ENCODE peak calls at places on chromosomes 12 and 14, in six cellular contexts. Q, U, Y, K, I and E are unnamed samples.

GRCh38 chr12:56229082-56229481 is 769 bp upstream of the SLC39A5 start:
- DNase-seq in Y (no peak), K (no peak), U (no peak), Q (no peak), I (no peak), E (no peak)

GRCh38 chr12:55932546-55932919 is 1.6 kb downstream of the DGKA start:
- DNase-seq in I (peak), K (peak), Y (no peak), Q (no peak), U (peak), E (no peak)

GRCh38 chr12:68176252-68176651 is 16.7 kb upstream of the IFNG start:
- DNase-seq in Q (no peak), U (peak), Y (no peak), K (no peak), I (no peak), E (no peak)

GRCh38 chr12:124073636-124074035 is 100.6 kb downstream of the ZNF664 start:
- DNase-seq in U (peak), Y (no peak), K (no peak), Q (no peak), I (no peak), E (no peak)

GRCh38 chr12:10182662-10183061 is 3.8 kb downstream of the TMEM52B start:
- DNase-seq in K (no peak), Q (no peak), U (peak), Y (no peak), I (no peak), E (peak)

GRCh38 chr14:85527006-85527405 is 2.9 kb upstream of the FLRT2 start:
- DNase-seq in U (peak), Y (no peak), Q (no peak), I (no peak), K (no peak), E (no peak)

GRCh38 chr14:76348898-76349297 is 27.0 kb upstream of the ESRRB start:
- DNase-seq in K (no peak), I (no peak), Q (peak), U (peak), Y (no peak), E (peak)

GRCh38 chr14:102833341-102833740 is 56.1 kb downstream of the TRAF3 start:
- DNase-seq in Q (no peak), U (no peak), Y (no peak), K (no peak), I (no peak), E (no peak)

GRCh38 chr12:110582286-110583136 is 607 bp downstream of the PPTC7 start:
- DNase-seq in I (peak), Q (peak), K (peak), U (peak), Y (no peak), E (peak)

GRCh38 chr14:100104523-100105300 is 39.5 kb downstream of the EVL start:
- DNase-seq in K (no peak), U (peak), I (no peak), Y (no peak), Q (no peak), E (no peak)

GRCh38 chr12:53051058-53051880 is 1.4 kb downstream of the TNS2 start:
- DNase-seq in Y (no peak), U (peak), K (no peak), Q (no peak), I (no peak), E (no peak)

GRCh38 chr12:86118161-86118560 is 138.0 kb downstream of the MGAT4C start:
- DNase-seq in U (no peak), Q (no peak), K (no peak), Y (no peak), I (no peak), E (no peak)

GRCh38 chr12:53744130-53744441 is 7.7 kb downstream of the CISTR start:
- DNase-seq in Q (no peak), U (no peak), I (no peak), K (no peak), Y (no peak), E (no peak)

GRCh38 chr14:95635051-95635450 is 51.2 kb upstream of the TCL1B start:
- DNase-seq in K (no peak), Q (no peak), U (no peak), I (no peak), Y (no peak), E (no peak)

GRCh38 chr14:39265741-39266588 is 32.2 kb downstream of the MIA2 start:
- DNase-seq in K (no peak), I (no peak), Q (no peak), Y (no peak), U (peak), E (no peak)

GRCh38 chr12:79001404-79001803 is 136.8 kb downstream of the SYT1 start:
- DNase-seq in Y (no peak), K (no peak), I (no peak), U (no peak), Q (no peak), E (no peak)

GRCh38 chr12:114767906-114768697 is 84.1 kb upstream of the TBX3 start:
- DNase-seq in U (no peak), I (no peak), Q (no peak), Y (no peak), K (no peak), E (no peak)

GRCh38 chr14:21136024-21136423 is 19.8 kb downstream of the OR5AU1 start:
- DNase-seq in Q (no peak), Y (no peak), I (no peak), U (peak), K (no peak), E (peak)

GRCh38 chr12:111274820-111275219 is 94.1 kb downstream of the PHETA1 start:
- DNase-seq in U (no peak), I (no peak), K (no peak), Q (no peak), Y (no peak), E (peak)

GRCh38 chr14:93936245-93936644 is 9.1 kb downstream of the FAM181A start:
- DNase-seq in Y (no peak), U (no peak), K (no peak), Q (peak), I (no peak), E (peak)

GRCh38 chr14:93937519-93937918 is 10.4 kb downstream of the FAM181A start:
- DNase-seq in Q (no peak), Y (peak), I (no peak), K (no peak), U (no peak), E (peak)

GRCh38 chr14:93936926-93937325 is 9.8 kb downstream of the FAM181A start:
- DNase-seq in Y (no peak), I (no peak), K (no peak), Q (no peak), U (no peak), E (no peak)

GRCh38 chr14:93932642-93933041 is 5.5 kb downstream of the FAM181A start:
- DNase-seq in U (no peak), Y (no peak), K (no peak), I (no peak), Q (no peak), E (no peak)

GRCh38 chr14:93935213-93935612 is 8.1 kb downstream of the FAM181A start:
- DNase-seq in Q (no peak), K (no peak), U (no peak), I (no peak), Y (no peak), E (no peak)
- H3K27ac ChIP-seq in Q (no peak), K (no peak), U (no peak), I (no peak), Y (no peak), E (no peak)

GRCh38 chr12:127964717-127965116 is 302.3 kb upstream of the TMEM132C start:
- DNase-seq in U (peak), K (no peak), Q (no peak), I (no peak), Y (no peak), E (no peak)
- TF ChIP-seq CTCF in U (no peak), K (no peak), Q (peak), I (no peak), Y (no peak), E (no peak)

GRCh38 chr12:14696265-14696741 is at the start of gene GUCY2C:
- DNase-seq in Q (no peak), I (no peak), K (no peak), Y (no peak), U (no peak), E (no peak)

GRCh38 chr12:14699923-14700322 is 3.5 kb upstream of the GUCY2C start:
- DNase-seq in K (no peak), Y (no peak), I (no peak), Q (no peak), U (no peak), E (no peak)

GRCh38 chr12:14698555-14698954 is 2.2 kb upstream of the GUCY2C start:
- DNase-seq in U (no peak), Y (no peak), I (no peak), Q (no peak), K (no peak), E (no peak)

GRCh38 chr12:14700935-14701334 is 4.5 kb upstream of the GUCY2C start:
- DNase-seq in Y (no peak), Q (no peak), K (no peak), U (no peak), I (no peak), E (no peak)

GRCh38 chr12:14701808-14702568 is 5.6 kb upstream of the GUCY2C start:
- DNase-seq in U (no peak), Q (no peak), K (no peak), Y (no peak), I (no peak), E (no peak)
- H3K27ac ChIP-seq in U (no peak), Q (no peak), K (no peak), Y (no peak), I (no peak), E (no peak)

DNA sequence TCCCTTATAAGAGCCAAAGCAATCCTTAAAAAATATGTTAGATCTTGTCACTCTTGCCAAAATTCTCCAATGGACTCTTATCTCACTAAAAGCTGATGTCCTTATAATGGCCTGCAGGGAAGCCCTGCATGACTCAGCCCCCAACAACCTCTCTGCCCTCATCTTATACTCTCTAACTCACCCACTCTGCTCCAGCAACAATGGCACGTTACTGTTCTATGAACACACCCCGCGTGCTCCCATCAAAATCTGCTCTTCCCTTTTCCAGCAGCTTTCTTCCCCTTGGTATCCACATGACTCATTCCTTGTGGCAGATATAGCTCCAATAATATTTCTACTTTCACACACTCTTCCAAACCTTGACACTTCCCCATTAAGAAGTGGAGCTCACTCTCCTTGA is 108.1 kb downstream of the DENND5B start:
- DNase-seq in Y (no peak), Q (no peak), I (no peak), U (peak), K (no peak), E (peak)
- TF ChIP-seq CTCF in Y (no peak), Q (no peak), I (no peak), U (no peak), K (no peak), E (no peak)

GRCh38 chr14:51333901-51334432 is 93.9 kb downstream of the TMX1 start:
- DNase-seq in Q (no peak), Y (peak), U (peak), I (no peak), K (no peak), E (peak)

GRCh38 chr14:51335521-51335920 is 95.5 kb downstream of the TMX1 start:
- DNase-seq in Y (no peak), K (no peak), I (no peak), U (peak), Q (no peak), E (no peak)

GRCh38 chr14:51337520-51337919 is 97.5 kb downstream of the TMX1 start:
- DNase-seq in U (no peak), Q (no peak), K (no peak), Y (peak), I (no peak), E (peak)

GRCh38 chr14:51333299-51333698 is 93.3 kb downstream of the TMX1 start:
- DNase-seq in Q (no peak), K (no peak), Y (no peak), U (no peak), I (no peak), E (no peak)

DNA sequence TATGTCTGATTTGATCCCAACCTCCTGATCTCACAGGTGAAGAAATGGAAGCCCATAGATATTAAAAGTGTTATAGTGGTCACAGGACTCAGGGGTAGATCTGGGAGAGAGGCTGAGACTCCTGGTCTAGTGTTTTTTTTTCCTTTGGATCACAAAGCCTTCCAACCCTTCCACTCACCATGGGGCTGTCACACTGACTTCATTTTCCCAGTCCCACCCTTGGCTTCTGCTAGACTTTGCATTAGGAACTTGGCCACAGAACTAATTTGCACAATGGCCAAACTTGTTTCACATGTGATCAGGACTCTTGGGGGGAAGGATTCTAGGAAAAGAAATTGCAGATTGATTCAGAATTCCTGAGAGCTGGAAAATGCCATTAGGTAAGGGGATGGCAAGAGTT is 96.3 kb downstream of the TMX1 start:
- DNase-seq in Q (no peak), U (no peak), I (no peak), Y (no peak), K (no peak), E (no peak)
- H3K27ac ChIP-seq in Q (no peak), U (no peak), I (no peak), Y (no peak), K (no peak), E (no peak)

GRCh38 chr12:122946690-122947271 is 19.5 kb downstream of the ABCB9 start:
- DNase-seq in Q (no peak), U (peak), Y (peak), K (peak), I (peak), E (peak)
- TF ChIP-seq CTCF in Q (no peak), U (peak), Y (peak), K (no peak), I (no peak), E (peak)